ENCODE peak calls at places on chromosome 11, in nine cellular contexts. E is mucosa of gallbladder; C is chondrocyte; V is BJ; N is substantia nigra; D is stimulated activated CD8-positive, alpha-beta memory T cell treated with anti-CD3 and anti-CD28 coated beads, Interleukin-2, amount 100 ng/mL, for 48 hours; R is neural crest cell; S is SK-N-SH; L is GM03348. I is an unnamed sample.
A peak's percentile ranks its signal among the peaks of the same experiment; 100 is the strongest.

GRCh38 chr11:126484266-126484665 is 128.8 kb downstream of the ST3GAL4 start:
- DNase-seq in E (no peak), C (no peak), V (no peak), N (no peak), D (no peak), R (no peak), S (no peak), L (peak; percentile 30), I (no peak)

GRCh38 chr11:93895106-93895862 is 44.9 kb upstream of the VSTM5 start:
- DNase-seq in E (peak; percentile 25), C (no peak), V (peak; percentile 53), N (no peak), D (no peak), R (peak; percentile 16), S (peak; percentile 40), L (peak; percentile 67), I (no peak)

GRCh38 chr11:62061356-62062222 is 62.2 kb upstream of the INCENP start:
- DNase-seq in E (no peak), C (no peak), V (no peak), N (no peak), D (no peak), R (no peak), S (no peak), L (no peak), I (no peak)

GRCh38 chr11:121132211-121132976 is 31.4 kb downstream of the TECTA start:
- DNase-seq in E (no peak), C (no peak), V (no peak), N (no peak), D (no peak), R (no peak), S (peak; percentile 27), L (no peak), I (no peak)

GRCh38 chr11:6057452-6057851 is 26.9 kb upstream of the OR56A1 start:
- DNase-seq in E (no peak), C (no peak), V (no peak), N (no peak), D (no peak), R (no peak), S (no peak), L (no peak), I (no peak)

GRCh38 chr11:130002352-130002845 is at the start of gene PRDM10:
- DNase-seq in E (peak; percentile 91), C (peak; percentile 96), V (peak; percentile 26), N (peak; percentile 84), D (peak; percentile 82), R (peak; percentile 85), S (peak; percentile 98), L (peak; percentile 97), I (peak; percentile 91)

GRCh38 chr11:125390949-125391348 is 105.1 kb downstream of the FEZ1 start:
- DNase-seq in E (no peak), C (no peak), V (peak; percentile 32), N (no peak), D (no peak), R (no peak), S (peak; percentile 60), L (peak; percentile 73), I (no peak)

GRCh38 chr11:81995907-81996306 is 737.8 kb downstream of the FAM181B start:
- DNase-seq in E (no peak), C (no peak), V (no peak), N (no peak), D (no peak), R (no peak), S (no peak), L (no peak), I (no peak)

GRCh38 chr11:122192634-122193245 is 76.7 kb upstream of the BLID start:
- DNase-seq in E (no peak), C (no peak), V (no peak), N (no peak), D (no peak), R (no peak), S (no peak), L (no peak), I (no peak)

GRCh38 chr11:69241075-69241740 is 52.7 kb upstream of the MYEOV start:
- DNase-seq in E (no peak), C (no peak), V (no peak), N (no peak), D (no peak), R (no peak), S (no peak), L (no peak), I (peak; percentile 7)

GRCh38 chr11:65811764-65812475 is 21.8 kb upstream of the SNX32 start:
- DNase-seq in E (no peak), C (no peak), V (no peak), N (no peak), D (no peak), R (no peak), S (no peak), L (no peak), I (no peak)

GRCh38 chr11:78651136-78651775 is 76.6 kb upstream of the NARS2 start:
- DNase-seq in E (no peak), C (no peak), V (no peak), N (no peak), D (no peak), R (peak; percentile 18), S (no peak), L (no peak), I (no peak)

GRCh38 chr11:63476618-63477017 is 14.3 kb downstream of the PLAAT5 start:
- DNase-seq in E (no peak), C (no peak), V (no peak), N (no peak), D (no peak), R (no peak), S (no peak), L (no peak), I (no peak)

GRCh38 chr11:45812581-45813548 is 7.9 kb downstream of the SLC35C1 start:
- DNase-seq in E (no peak), C (no peak), V (no peak), N (no peak), D (no peak), R (no peak), S (peak; percentile 35), L (no peak), I (no peak)

GRCh38 chr11:6755303-6755952 is 16.3 kb downstream of the OR2AG2 start:
- DNase-seq in E (peak; percentile 37), C (no peak), V (no peak), N (no peak), D (no peak), R (peak; percentile 56), S (peak; percentile 37), L (peak; percentile 67), I (peak; percentile 37)

GRCh38 chr11:35583126-35583525 is 35.1 kb upstream of the FJX1 start:
- DNase-seq in E (no peak), C (no peak), V (no peak), N (no peak), D (no peak), R (no peak), S (no peak), L (peak; percentile 51), I (no peak)

GRCh38 chr11:134647066-134647746 is 235.2 kb upstream of the B3GAT1 start:
- DNase-seq in E (no peak), C (no peak), V (no peak), N (no peak), D (no peak), R (no peak), S (no peak), L (no peak), I (no peak)

GRCh38 chr11:91299980-91300379 is 924.6 kb upstream of the FAT3 start:
- DNase-seq in E (no peak), C (no peak), V (no peak), N (no peak), D (no peak), R (no peak), S (no peak), L (no peak), I (no peak)

GRCh38 chr11:1757861-1758610 is 5.7 kb downstream of the CTSD start:
- DNase-seq in E (no peak), C (peak; percentile 91), V (no peak), N (no peak), D (peak; percentile 42), R (no peak), S (no peak), L (no peak), I (peak; percentile 79)

GRCh38 chr11:83061883-83062282 is 9.8 kb downstream of the RAB30 start:
- DNase-seq in E (no peak), C (no peak), V (no peak), N (no peak), D (no peak), R (no peak), S (no peak), L (no peak), I (no peak)

GRCh38 chr11:83118814-83119213 is 38.1 kb upstream of the PCF11 start:
- DNase-seq in E (no peak), C (no peak), V (no peak), N (no peak), D (no peak), R (no peak), S (no peak), L (no peak), I (no peak)

GRCh38 chr11:46723359-46723680 is 4.3 kb downstream of the F2 start:
- DNase-seq in E (no peak), C (no peak), V (no peak), N (no peak), D (no peak), R (no peak), S (no peak), L (no peak), I (no peak)

GRCh38 chr11:71188073-71188472 is 64.3 kb downstream of the SHANK2 start:
- DNase-seq in E (no peak), C (peak; percentile 34), V (no peak), N (no peak), D (no peak), R (no peak), S (no peak), L (no peak), I (no peak)

I was measured in activated CD4-positive, alpha-beta memory T cell treated with anti-CD3 and anti-CD28 coated beads, Interleukin-2, amount 10 ng/mL, durations not matched to agents 7 days and 5 days.